ENCODE peak calls at places on chromosome 13, in six cellular contexts. J is NCI-H1417; H is EL; A is NCI-H2107; M is body of pancreas; B is activated naive CD4-positive, alpha-beta T cell. E is an unnamed sample.

GRCh38 chr13:58165617-58166016 is 534.1 kb downstream of the PCDH17 start:
- DNase-seq in H (no peak), B (no peak), J (peak), M (no peak), A (no peak), E (no peak)

GRCh38 chr13:37995052-37995451 is 125.5 kb upstream of the TRPC4 start:
- DNase-seq in J (peak), B (no peak), A (no peak), H (no peak), M (no peak), E (no peak)

GRCh38 chr13:30289533-30289932 is 17.8 kb downstream of the KATNAL1 start:
- DNase-seq in B (no peak), A (no peak), M (no peak), H (no peak), J (no peak), E (no peak)

GRCh38 chr13:77751513-77752456 is 54.3 kb downstream of the SLAIN1 start:
- DNase-seq in J (peak), H (peak), B (no peak), A (no peak), M (peak), E (peak)

GRCh38 chr13:83941669-83942335 is 59.5 kb upstream of the SLITRK1 start:
- DNase-seq in B (no peak), M (no peak), H (no peak), A (no peak), J (no peak), E (no peak)

GRCh38 chr13:45036206-45036605 is 46.9 kb downstream of the GPALPP1 start:
- DNase-seq in B (no peak), H (no peak), A (no peak), M (no peak), J (no peak), E (no peak)

GRCh38 chr13:75806101-75806500 is 170.0 kb downstream of the LMO7 start:
- DNase-seq in A (no peak), H (no peak), M (no peak), B (no peak), J (no peak), E (no peak)

GRCh38 chr13:106561551-106562170 is 6.3 kb downstream of the ARGLU1 start:
- DNase-seq in A (no peak), M (peak), J (no peak), H (no peak), B (no peak), E (no peak)

GRCh38 chr13:97125051-97125809 is 96.9 kb upstream of the MBNL2 start:
- DNase-seq in M (peak), H (peak), J (peak), A (peak), B (no peak), E (no peak)

GRCh38 chr13:110248449-110249143 is 58.4 kb downstream of the COL4A1 start:
- DNase-seq in M (no peak), B (no peak), H (no peak), A (no peak), J (no peak), E (no peak)

GRCh38 chr13:113607056-113607455 is 22.5 kb downstream of the TFDP1 start:
- DNase-seq in B (no peak), A (no peak), J (no peak), H (no peak), M (no peak), E (no peak)

GRCh38 chr13:48975926-48976676 is 389 bp downstream of the FNDC3A start:
- DNase-seq in A (peak), M (peak), B (peak), J (peak), H (peak), E (peak)

GRCh38 chr13:91741925-91742324 is 343.5 kb downstream of the GPC5 start:
- DNase-seq in B (no peak), A (no peak), H (no peak), M (no peak), J (no peak), E (no peak)

GRCh38 chr13:25292301-25292700 is 5.0 kb upstream of the MTMR6 start:
- DNase-seq in M (no peak), B (no peak), J (peak), H (peak), A (no peak), E (peak)

GRCh38 chr13:98315466-98315865 is 138.4 kb upstream of the RNF113B start:
- DNase-seq in M (no peak), J (no peak), B (no peak), H (no peak), A (no peak), E (no peak)

GRCh38 chr13:20401958-20402856 is 123.5 kb downstream of the CRYL1 start:
- DNase-seq in H (peak), M (no peak), J (no peak), A (no peak), B (no peak), E (no peak)

GRCh38 chr13:79776538-79776937 is 295.6 kb downstream of the NDFIP2 start:
- DNase-seq in H (peak), J (peak), A (no peak), B (no peak), M (no peak), E (no peak)

GRCh38 chr13:102405499-102406079 is 3.7 kb upstream of the FGF14 start:
- DNase-seq in B (no peak), H (no peak), M (no peak), A (no peak), J (no peak), E (no peak)

GRCh38 chr13:25217023-25217909 is 45.2 kb upstream of the AMER2 start:
- DNase-seq in A (no peak), H (peak), M (no peak), B (no peak), J (peak), E (no peak)

GRCh38 chr13:18232298-18232993 is 949.2 kb downstream of the TUBA3C start:
- DNase-seq in M (no peak), B (no peak), H (no peak), J (no peak), A (no peak), E (no peak)

GRCh38 chr13:99417151-99417820 is 84.0 kb upstream of the TM9SF2 start:
- DNase-seq in M (no peak), H (no peak), B (no peak), A (no peak), J (peak), E (no peak)

GRCh38 chr13:72952529-72953141 is 106.2 kb upstream of the KLF5 start:
- DNase-seq in M (peak), B (no peak), J (no peak), H (no peak), A (no peak), E (peak)

GRCh38 chr13:28204690-28205443 is 66.5 kb downstream of the PAN3 start:
- DNase-seq in B (no peak), A (no peak), M (no peak), H (no peak), J (no peak), E (no peak)

E was measured in mucosa of gallbladder.